ENCODE peak calls at places on chromosome 20, in eight cellular contexts. S, F, U, L, Y, E, H and W are unnamed samples.
A peak's percentile ranks its signal among the peaks of the same experiment; 100 is the strongest.

GRCh38 chr20:36405255-36405654 is 99.1 kb downstream of the DLGAP4 start:
- DNase-seq in S (no peak), Y (no peak), E (no peak), U (no peak), H (no peak), L (no peak), F (no peak), W (no peak)

GRCh38 chr20:14828459-14828858 is 491.0 kb upstream of the FLRT3 start:
- DNase-seq in L (no peak), F (no peak), E (no peak), S (no peak), U (no peak), H (no peak), Y (no peak), W (no peak)

GRCh38 chr20:32191873-32192272 is 15.7 kb downstream of the PLAGL2 start:
- DNase-seq in F (no peak), H (no peak), U (no peak), E (no peak), L (no peak), S (no peak), Y (no peak), W (no peak)

GRCh38 chr20:58235010-58235409 is 6.6 kb upstream of the ANKRD60 start:
- DNase-seq in F (no peak), S (no peak), U (no peak), H (no peak), L (no peak), Y (no peak), E (no peak), W (no peak)

GRCh38 chr20:43590036-43590391 is 723 bp upstream of the IFT52 start:
- DNase-seq in Y (peak; percentile 51), L (peak; percentile 61), E (no peak), S (no peak), U (peak; percentile 21), F (no peak), H (no peak), W (peak; percentile 22)

GRCh38 chr20:50680106-50680960 is 11.0 kb downstream of the RIPOR3 start:
- DNase-seq in U (peak; percentile 20), E (no peak), H (no peak), S (no peak), L (no peak), Y (no peak), F (no peak), W (peak; percentile 85)

GRCh38 chr20:50558483-50558925 is 48.3 kb downstream of the PTPN1 start:
- DNase-seq in Y (no peak), U (no peak), F (no peak), H (peak; percentile 63), S (no peak), E (no peak), L (no peak), W (no peak)

GRCh38 chr20:37956099-37956498 is 53.2 kb downstream of the VSTM2L start:
- DNase-seq in F (no peak), Y (no peak), E (no peak), U (no peak), H (no peak), S (no peak), L (no peak), W (no peak)

GRCh38 chr20:8602389-8603116 is 466.3 kb upstream of the PLCB4 start:
- DNase-seq in Y (no peak), H (no peak), U (no peak), S (no peak), F (no peak), E (no peak), L (no peak), W (no peak)

GRCh38 chr20:21511850-21512633 is 1.8 kb downstream of the NKX2-2 start:
- DNase-seq in S (no peak), Y (peak; percentile 49), U (no peak), E (no peak), L (no peak), H (no peak), F (no peak), W (no peak)

GRCh38 chr20:21512634-21513180 is 1.2 kb downstream of the NKX2-2 start:
- DNase-seq in H (no peak), U (no peak), E (no peak), F (no peak), S (no peak), L (no peak), Y (peak; percentile 50), W (no peak)

GRCh38 chr20:21513881-21514540 is at the start of gene NKX2-2:
- DNase-seq in S (no peak), F (no peak), E (no peak), L (no peak), Y (peak; percentile 32), H (no peak), U (no peak), W (no peak)

GRCh38 chr20:21514553-21515251 is 838 bp upstream of the NKX2-2 start:
- DNase-seq in F (no peak), U (no peak), Y (peak; percentile 34), L (no peak), S (no peak), H (no peak), E (no peak), W (no peak)

DNA sequence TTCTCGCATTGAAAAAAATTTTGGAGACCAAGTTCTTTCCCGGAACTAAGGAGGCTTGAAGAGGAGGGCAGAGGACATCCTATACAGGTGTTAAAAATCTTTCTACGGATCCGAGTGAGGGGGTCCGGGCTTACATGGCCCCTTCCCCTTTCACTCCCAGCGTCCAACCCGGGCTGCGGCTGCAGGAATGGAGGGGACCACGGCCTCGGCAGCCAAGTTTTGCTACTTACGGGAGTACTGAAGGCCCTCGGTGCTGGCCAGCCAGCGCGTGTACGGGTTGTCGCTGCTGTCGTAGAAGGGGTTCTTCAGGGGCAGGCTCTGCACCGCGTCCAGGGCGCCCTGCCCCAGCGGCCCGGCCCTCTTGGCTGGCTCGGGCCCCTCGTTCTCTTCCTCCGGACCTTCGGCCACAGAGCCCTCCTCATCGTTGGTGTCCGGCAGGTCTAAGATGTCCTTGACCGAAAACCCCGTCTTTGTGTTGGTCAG is 642 bp downstream of the NKX2-2 start:
- DNase-seq in L (no peak), H (no peak), U (no peak), E (no peak), F (no peak), Y (peak; percentile 33), S (no peak), W (no peak)
- H3K4me1 ChIP-seq in L (peaks cover 72% of the 10 kb centered on the region), H (no peaks in the 10 kb centered on the region), U (peaks cover 54% of the 10 kb centered on the region), E (peaks cover 79% of the 10 kb centered on the region), F (peaks cover 6% of the 10 kb centered on the region), Y (no peaks in the 10 kb centered on the region), S (peaks cover 73% of the 10 kb centered on the region), W (peaks cover 10% of the 10 kb centered on the region)

GRCh38 chr20:45311589-45312211 is 3.6 kb upstream of the MATN4 start:
- DNase-seq in Y (peak; percentile 75), S (no peak), H (peak; percentile 81), L (no peak), F (no peak), E (no peak), U (peak; percentile 68), W (peak; percentile 16)
- TF ChIP-seq EP300 in Y (no peak), S (no peak), H (no peak), L (no peak), F (no peak), E (no peak), U (no peak), W (no peak)

GRCh38 chr20:22578221-22579118 is 5.9 kb downstream of the FOXA2 start:
- DNase-seq in S (no peak), H (no peak), U (peak; percentile 22), Y (no peak), E (no peak), L (no peak), F (no peak), W (no peak)

GRCh38 chr20:22579119-22579427 is 5.3 kb downstream of the FOXA2 start:
- DNase-seq in L (no peak), S (no peak), U (no peak), E (no peak), H (no peak), Y (no peak), F (no peak), W (no peak)

GRCh38 chr20:22581437-22582385 is 2.7 kb downstream of the FOXA2 start:
- DNase-seq in H (no peak), U (no peak), S (no peak), E (no peak), Y (no peak), L (no peak), F (no peak), W (no peak)

GRCh38 chr20:22577515-22578220 is 6.7 kb downstream of the FOXA2 start:
- DNase-seq in Y (no peak), F (no peak), E (no peak), H (no peak), S (no peak), U (peak; percentile 45), L (no peak), W (no peak)

DNA sequence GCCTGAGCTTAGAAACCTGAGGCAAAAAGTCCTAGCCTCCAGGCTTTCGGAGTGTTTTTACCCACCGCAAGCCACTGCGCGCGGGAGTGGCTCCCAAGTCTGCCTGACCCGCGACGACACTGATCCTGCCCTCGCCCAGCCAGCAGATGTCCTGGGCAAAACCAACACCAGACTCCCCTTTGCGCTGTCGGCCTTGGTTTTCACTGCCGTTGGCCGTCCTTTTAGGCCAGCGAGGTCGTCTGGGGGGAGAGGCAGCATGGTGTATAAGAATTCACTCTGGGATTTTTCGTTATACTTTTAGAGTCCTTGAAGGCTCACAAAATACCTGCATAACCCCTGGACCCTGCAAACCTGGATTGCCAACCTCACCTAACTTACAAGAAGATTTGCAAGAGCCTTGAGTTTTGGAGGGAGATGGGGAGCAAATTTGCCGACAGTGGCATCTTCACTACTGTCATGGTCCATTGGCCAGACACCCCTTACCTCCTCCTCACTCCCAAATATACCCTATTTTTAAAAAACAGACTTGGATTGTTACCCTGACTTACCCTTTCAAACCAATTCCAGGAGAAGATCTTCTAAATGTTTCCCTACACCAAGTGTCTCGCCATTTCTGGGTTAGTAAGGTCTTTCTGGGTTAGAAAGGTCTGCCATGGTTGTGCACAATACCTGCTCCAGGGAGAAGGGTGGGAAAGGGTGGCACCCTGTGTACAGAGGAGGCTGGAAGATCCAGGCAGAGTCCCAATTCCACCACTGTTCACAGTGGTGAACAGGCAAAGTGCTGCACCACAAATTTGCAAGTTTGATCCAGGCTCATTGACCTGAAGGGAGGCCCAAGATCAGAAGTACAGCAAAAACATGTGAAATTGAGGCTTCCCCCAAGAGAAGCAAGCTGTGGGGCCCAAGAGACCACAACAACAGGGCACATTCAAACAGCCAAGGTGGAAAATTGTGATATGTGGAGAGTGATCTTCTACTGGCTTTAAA is 4.4 kb downstream of the FOXA2 start:
- DNase-seq in Y (no peak), F (no peak), E (no peak), H (no peak), U (no peak), L (no peak), S (no peak), W (no peak)
- H3K27me3 ChIP-seq in Y (peaks cover 86% of the 10 kb centered on the region), F (peaks cover 99% of the 10 kb centered on the region), E (peaks cover 100% of the 10 kb centered on the region), H (no peaks in the 10 kb centered on the region), U (peaks cover 99% of the 10 kb centered on the region), L (peaks cover 92% of the 10 kb centered on the region), S (peaks cover 100% of the 10 kb centered on the region), W (no peaks in the 10 kb centered on the region)

DNA sequence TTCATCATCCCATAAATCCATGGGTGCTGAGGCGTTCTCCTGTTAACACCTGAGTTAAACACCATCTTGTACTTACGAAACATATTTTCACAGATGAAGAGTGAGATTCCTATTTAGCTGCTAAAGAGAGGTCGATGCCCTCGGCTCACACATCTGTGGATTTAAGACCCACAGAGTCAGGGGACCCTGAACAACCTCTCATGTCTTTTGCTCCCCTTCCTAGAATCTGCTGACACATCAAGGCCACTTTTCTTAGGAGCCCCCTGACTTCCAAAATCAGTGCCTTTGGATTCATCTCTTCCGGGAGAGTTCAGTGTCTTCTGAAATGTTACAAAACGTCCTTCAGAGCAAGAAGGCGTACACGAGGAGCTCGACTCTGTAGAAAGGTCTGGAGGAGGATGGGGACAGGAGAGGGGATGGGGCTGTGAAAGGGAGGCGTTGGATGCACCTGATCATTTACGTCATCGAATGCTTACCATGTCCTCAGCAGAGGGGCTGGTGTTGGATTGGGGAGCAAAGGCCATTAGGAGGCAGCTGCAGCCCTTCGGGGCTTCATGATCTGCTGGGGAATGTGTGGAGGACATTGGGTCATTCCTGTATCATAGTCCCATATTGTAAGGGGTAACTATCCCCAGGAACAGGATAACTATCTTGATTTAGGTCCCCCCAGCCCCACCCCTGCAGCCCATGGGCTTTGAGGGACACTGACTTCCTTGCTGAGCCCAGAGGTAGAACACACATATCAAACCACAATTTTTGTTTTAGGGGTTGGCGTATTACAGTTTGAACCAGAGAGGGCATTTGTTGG is 22.9 kb downstream of the BANF2 start:
- DNase-seq in E (no peak), Y (no peak), F (no peak), S (no peak), H (no peak), U (no peak), L (no peak), W (no peak)
- H3K4me1 ChIP-seq in E (no peaks in the 10 kb centered on the region), Y (no peaks in the 10 kb centered on the region), F (no peaks in the 10 kb centered on the region), S (no peaks in the 10 kb centered on the region), H (no peaks in the 10 kb centered on the region), U (no peaks in the 10 kb centered on the region), L (no peaks in the 10 kb centered on the region), W (no peaks in the 10 kb centered on the region)